ENCODE peak calls at places on chromosomes 16 and 17, in five cellular contexts. One of them, this sample, is unnamed.
A peak's percentile ranks its signal among the peaks of the same experiment; 100 is the strongest.

GRCh38 chr17:5531019-5531418 is 44.7 kb downstream of the MIS12 start:
- DNase-seq in K562: no peak
- DNase-seq in IMR-90: no peak
- DNase-seq in neuronal stem cell: no peak
- DNase-seq in GM23248: no peak
- DNase-seq in this sample: no peak

GRCh38 chr17:77842148-77842905 is 116.2 kb upstream of the TNRC6C start:
- DNase-seq in K562: no peak
- DNase-seq in IMR-90: peak; percentile 38
- DNase-seq in neuronal stem cell: no peak
- DNase-seq in GM23248: peak; percentile 75
- DNase-seq in this sample: no peak

GRCh38 chr17:26792486-26792885 is 501.4 kb upstream of the WSB1 start:
- DNase-seq in K562: no peak
- DNase-seq in IMR-90: peak; percentile 55
- DNase-seq in neuronal stem cell: peak; percentile 73
- DNase-seq in GM23248: peak; percentile 1
- DNase-seq in this sample: no peak

GRCh38 chr17:78759203-78759968 is 22.7 kb downstream of the CYTH1 start:
- DNase-seq in K562: no peak
- DNase-seq in IMR-90: peak; percentile 43
- DNase-seq in neuronal stem cell: no peak
- DNase-seq in GM23248: no peak
- DNase-seq in this sample: no peak

GRCh38 chr17:7997186-7997585 is 5.2 kb upstream of the GUCY2D start:
- DNase-seq in K562: no peak
- DNase-seq in IMR-90: peak; percentile 36
- DNase-seq in neuronal stem cell: no peak
- DNase-seq in GM23248: peak; percentile 61
- DNase-seq in this sample: peak; percentile 53

GRCh38 chr16:29816694-29817441 is 916 bp downstream of the PAGR1 start:
- DNase-seq in K562: peak; percentile 63
- DNase-seq in IMR-90: peak; percentile 60
- DNase-seq in neuronal stem cell: no peak
- DNase-seq in GM23248: peak; percentile 88
- DNase-seq in this sample: peak; percentile 80

GRCh38 chr17:61126476-61127240 is 273.0 kb upstream of the TBX2 start:
- DNase-seq in K562: no peak
- DNase-seq in IMR-90: no peak
- DNase-seq in neuronal stem cell: no peak
- DNase-seq in GM23248: no peak
- DNase-seq in this sample: no peak

GRCh38 chr16:8751481-8752311 is 45.7 kb downstream of the TMEM186 start:
- DNase-seq in K562: no peak
- DNase-seq in IMR-90: peak; percentile 78
- DNase-seq in neuronal stem cell: no peak
- DNase-seq in GM23248: peak; percentile 80
- DNase-seq in this sample: no peak

GRCh38 chr16:12531937-12532336 is 271.8 kb downstream of the CPPED1 start:
- DNase-seq in K562: no peak
- DNase-seq in IMR-90: peak; percentile 51
- DNase-seq in neuronal stem cell: no peak
- DNase-seq in GM23248: peak; percentile 48
- DNase-seq in this sample: no peak

GRCh38 chr17:17493249-17493985 is 2.8 kb downstream of the RASD1 start:
- DNase-seq in K562: no peak
- DNase-seq in IMR-90: no peak
- DNase-seq in neuronal stem cell: no peak
- DNase-seq in GM23248: peak; percentile 21
- DNase-seq in this sample: peak; percentile 60

GRCh38 chr16:82011199-82011641 is at the start of gene SDR42E1:
- DNase-seq in K562: peak; percentile 15
- DNase-seq in IMR-90: no peak
- DNase-seq in neuronal stem cell: no peak
- DNase-seq in GM23248: no peak
- DNase-seq in this sample: peak; percentile 84

GRCh38 chr17:82065193-82065637 is 389 bp downstream of the DUS1L start:
- DNase-seq in K562: no peak
- DNase-seq in IMR-90: peak; percentile 24
- DNase-seq in neuronal stem cell: no peak
- DNase-seq in GM23248: peak; percentile 76
- DNase-seq in this sample: no peak

GRCh38 chr17:44203731-44204452 is 4.2 kb upstream of the ATXN7L3 start:
- DNase-seq in K562: peak; percentile 41
- DNase-seq in IMR-90: peak; percentile 31
- DNase-seq in neuronal stem cell: peak; percentile 39
- DNase-seq in GM23248: peak; percentile 74
- DNase-seq in this sample: no peak

GRCh38 chr16:63553980-63554379 is 1517.7 kb upstream of the CDH8 start:
- DNase-seq in K562: no peak
- DNase-seq in IMR-90: no peak
- DNase-seq in neuronal stem cell: no peak
- DNase-seq in GM23248: no peak
- DNase-seq in this sample: no peak

GRCh38 chr17:59427425-59427921 is 96.0 kb downstream of the YPEL2 start:
- DNase-seq in K562: no peak
- DNase-seq in IMR-90: peak; percentile 45
- DNase-seq in neuronal stem cell: no peak
- DNase-seq in GM23248: peak; percentile 88
- DNase-seq in this sample: no peak

GRCh38 chr16:55944377-55944802 is 69.2 kb upstream of the CES5A start:
- DNase-seq in K562: peak; percentile 66
- DNase-seq in IMR-90: peak; percentile 55
- DNase-seq in neuronal stem cell: peak; percentile 81
- DNase-seq in GM23248: peak; percentile 75
- DNase-seq in this sample: peak; percentile 54

GRCh38 chr16:85072947-85073346 is 39.3 kb downstream of the CIBAR2 start:
- DNase-seq in K562: no peak
- DNase-seq in IMR-90: peak; percentile 90
- DNase-seq in neuronal stem cell: no peak
- DNase-seq in GM23248: peak; percentile 95
- DNase-seq in this sample: no peak

GRCh38 chr16:70649300-70649699 is 2.9 kb downstream of the IL34 start:
- DNase-seq in K562: no peak
- DNase-seq in IMR-90: peak; percentile 26
- DNase-seq in neuronal stem cell: no peak
- DNase-seq in GM23248: peak; percentile 69
- DNase-seq in this sample: no peak

GRCh38 chr17:35879748-35880654 is at the start of gene CCL5:
- DNase-seq in K562: no peak
- DNase-seq in IMR-90: peak; percentile 13
- DNase-seq in neuronal stem cell: no peak
- DNase-seq in GM23248: no peak
- DNase-seq in this sample: no peak

GRCh38 chr17:79607941-79608728 is 2.7 kb downstream of the RBFOX3 start:
- DNase-seq in K562: peak; percentile 67
- DNase-seq in IMR-90: no peak
- DNase-seq in neuronal stem cell: peak; percentile 64
- DNase-seq in GM23248: peak; percentile 64
- DNase-seq in this sample: no peak

GRCh38 chr17:61135782-61136181 is 263.9 kb upstream of the TBX2 start:
- DNase-seq in K562: no peak
- DNase-seq in IMR-90: no peak
- DNase-seq in neuronal stem cell: no peak
- DNase-seq in GM23248: no peak
- DNase-seq in this sample: no peak

GRCh38 chr16:1181715-1182671 is 29.1 kb downstream of the CACNA1H start:
- DNase-seq in K562: no peak
- DNase-seq in IMR-90: peak; percentile 85
- DNase-seq in neuronal stem cell: no peak
- DNase-seq in GM23248: peak; percentile 73
- DNase-seq in this sample: peak; percentile 49

GRCh38 chr17:55341432-55341831 is 76.7 kb downstream of the HLF start:
- DNase-seq in K562: no peak
- DNase-seq in IMR-90: peak; percentile 27
- DNase-seq in neuronal stem cell: no peak
- DNase-seq in GM23248: peak; percentile 93
- DNase-seq in this sample: no peak

GRCh38 chr17:3845754-3846738 is at the start of gene NCBP3:
- DNase-seq in K562: peak; percentile 90
- DNase-seq in IMR-90: peak; percentile 91
- DNase-seq in neuronal stem cell: peak; percentile 95
- DNase-seq in GM23248: peak; percentile 95
- DNase-seq in this sample: peak; percentile 90

GRCh38 chr17:7416323-7416722 is 3.8 kb upstream of the SPEM1 start:
- DNase-seq in K562: no peak
- DNase-seq in IMR-90: no peak
- DNase-seq in neuronal stem cell: no peak
- DNase-seq in GM23248: no peak
- DNase-seq in this sample: no peak

GRCh38 chr16:76232704-76233103 is 44.5 kb upstream of the CNTNAP4 start:
- DNase-seq in K562: no peak
- DNase-seq in IMR-90: no peak
- DNase-seq in neuronal stem cell: no peak
- DNase-seq in GM23248: no peak
- DNase-seq in this sample: no peak

GRCh38 chr17:47864791-47865216 is 13.8 kb upstream of the SP6 start:
- DNase-seq in K562: no peak
- DNase-seq in IMR-90: no peak
- DNase-seq in neuronal stem cell: no peak
- DNase-seq in GM23248: peak; percentile 53
- DNase-seq in this sample: no peak

GRCh38 chr17:56710986-56711385 is 117.5 kb downstream of the NOG start:
- DNase-seq in K562: no peak
- DNase-seq in IMR-90: no peak
- DNase-seq in neuronal stem cell: no peak
- DNase-seq in GM23248: no peak
- DNase-seq in this sample: no peak

GRCh38 chr16:14102925-14103720 is 32.0 kb downstream of the MRTFB start:
- DNase-seq in K562: no peak
- DNase-seq in IMR-90: no peak
- DNase-seq in neuronal stem cell: no peak
- DNase-seq in GM23248: no peak
- DNase-seq in this sample: no peak

GRCh38 chr17:48113201-48113676 is 5.7 kb downstream of the SNX11 start:
- DNase-seq in K562: no peak
- DNase-seq in IMR-90: no peak
- DNase-seq in neuronal stem cell: no peak
- DNase-seq in GM23248: no peak
- DNase-seq in this sample: no peak

GRCh38 chr17:38619937-38620550 is 14.3 kb upstream of the SRCIN1 start:
- DNase-seq in K562: no peak
- DNase-seq in IMR-90: no peak
- DNase-seq in neuronal stem cell: no peak
- DNase-seq in GM23248: no peak
- DNase-seq in this sample: no peak

GRCh38 chr17:76833034-76833689 is 35.0 kb upstream of the MGAT5B start:
- DNase-seq in K562: no peak
- DNase-seq in IMR-90: no peak
- DNase-seq in neuronal stem cell: no peak
- DNase-seq in GM23248: no peak
- DNase-seq in this sample: no peak

GRCh38 chr16:81094771-81095251 is 1.4 kb downstream of the GCSH start:
- DNase-seq in K562: no peak
- DNase-seq in IMR-90: peak; percentile 16
- DNase-seq in neuronal stem cell: no peak
- DNase-seq in GM23248: peak; percentile 52
- DNase-seq in this sample: no peak

GRCh38 chr17:1577186-1577585 is 14.6 kb upstream of the PITPNA start:
- DNase-seq in K562: no peak
- DNase-seq in IMR-90: peak; percentile 89
- DNase-seq in neuronal stem cell: no peak
- DNase-seq in GM23248: peak; percentile 96
- DNase-seq in this sample: peak; percentile 70

GRCh38 chr17:41724476-41725030 is 9.9 kb downstream of the HAP1 start:
- DNase-seq in K562: no peak
- DNase-seq in IMR-90: no peak
- DNase-seq in neuronal stem cell: no peak
- DNase-seq in GM23248: no peak
- DNase-seq in this sample: no peak

GRCh38 chr17:64538508-64539120 is 31.8 kb downstream of the CEP95 start:
- DNase-seq in K562: no peak
- DNase-seq in IMR-90: no peak
- DNase-seq in neuronal stem cell: no peak
- DNase-seq in GM23248: no peak
- DNase-seq in this sample: no peak

GRCh38 chr16:12267491-12267890 is 291.0 kb downstream of the SNX29 start:
- DNase-seq in K562: no peak
- DNase-seq in IMR-90: no peak
- DNase-seq in neuronal stem cell: no peak
- DNase-seq in GM23248: no peak
- DNase-seq in this sample: no peak

GRCh38 chr17:40483679-40484078 is 17.7 kb downstream of the TNS4 start:
- DNase-seq in K562: no peak
- DNase-seq in IMR-90: no peak
- DNase-seq in neuronal stem cell: no peak
- DNase-seq in GM23248: no peak
- DNase-seq in this sample: no peak

GRCh38 chr17:28846231-28846630 is 3.6 kb upstream of the FAM222B start:
- DNase-seq in K562: no peak
- DNase-seq in IMR-90: no peak
- DNase-seq in neuronal stem cell: no peak
- DNase-seq in GM23248: no peak
- DNase-seq in this sample: no peak

GRCh38 chr16:88131256-88131655 is 180.0 kb downstream of the BANP start:
- DNase-seq in K562: no peak
- DNase-seq in IMR-90: no peak
- DNase-seq in neuronal stem cell: no peak
- DNase-seq in GM23248: no peak
- DNase-seq in this sample: no peak
- H3K9ac ChIP-seq in K562: no peak overlapping the region
- H3K9ac ChIP-seq in IMR-90: no peak overlapping the region
- H3K9ac ChIP-seq in neuronal stem cell: no peak overlapping the region
- H3K9ac ChIP-seq in GM23248: no peak overlapping the region
- H3K9ac ChIP-seq in this sample: no peak overlapping the region

GRCh38 chr16:10565167-10565566 is 15.2 kb downstream of the EMP2 start:
- DNase-seq in K562: no peak
- DNase-seq in IMR-90: peak; percentile 18
- DNase-seq in neuronal stem cell: no peak
- DNase-seq in GM23248: no peak
- DNase-seq in this sample: no peak
- H3K27ac ChIP-seq in K562: no peak overlapping the region
- H3K27ac ChIP-seq in IMR-90: no peak overlapping the region
- H3K27ac ChIP-seq in neuronal stem cell: no peak overlapping the region
- H3K27ac ChIP-seq in GM23248: no peak overlapping the region
- H3K27ac ChIP-seq in this sample: no peak overlapping the region

GRCh38 chr16:19105891-19106624 is 7.7 kb upstream of the ITPRIPL2 start:
- DNase-seq in K562: no peak
- DNase-seq in IMR-90: peak; percentile 34
- DNase-seq in neuronal stem cell: no peak
- DNase-seq in GM23248: no peak
- DNase-seq in this sample: no peak
- H3K9ac ChIP-seq in K562: no peak overlapping the region
- H3K9ac ChIP-seq in IMR-90: no peak overlapping the region
- H3K9ac ChIP-seq in neuronal stem cell: no peak overlapping the region
- H3K9ac ChIP-seq in GM23248: no peak overlapping the region
- H3K9ac ChIP-seq in this sample: no peak overlapping the region

GRCh38 chr17:19672009-19672837 is 23.7 kb downstream of the ALDH3A2 start:
- DNase-seq in K562: no peak
- DNase-seq in IMR-90: peak; percentile 8
- DNase-seq in neuronal stem cell: no peak
- DNase-seq in GM23248: peak; percentile 66
- DNase-seq in this sample: peak; percentile 62
- H3K27ac ChIP-seq in K562: no peak overlapping the region
- H3K27ac ChIP-seq in IMR-90: no peak overlapping the region
- H3K27ac ChIP-seq in neuronal stem cell: no peak overlapping the region
- H3K27ac ChIP-seq in GM23248: no peak overlapping the region
- H3K27ac ChIP-seq in this sample: peak overlapping the region; percentile 66

GRCh38 chr16:17299790-17300189 is 171.0 kb downstream of the XYLT1 start:
- DNase-seq in K562: no peak
- DNase-seq in IMR-90: no peak
- DNase-seq in neuronal stem cell: no peak
- DNase-seq in GM23248: no peak
- DNase-seq in this sample: no peak
- H3K9ac ChIP-seq in K562: no peak overlapping the region
- H3K9ac ChIP-seq in IMR-90: no peak overlapping the region
- H3K9ac ChIP-seq in neuronal stem cell: no peak overlapping the region
- H3K9ac ChIP-seq in GM23248: no peak overlapping the region
- H3K9ac ChIP-seq in this sample: no peak overlapping the region

This sample was measured in colonic mucosa.